ENCODE peak calls at places on chromosomes 1 and 21, in ten cellular contexts. J, K, C, H, W, P, X, I, B and M are unnamed samples. For H3K36me3, the result is how much of the 10 kb centered on the place peaks cover.

GRCh38 chr1:209434631-209435217 is 148.8 kb upstream of the CAMK1G start:
- DNase-seq in J (no peak), K (no peak), C (no peak), H (no peak), W (no peak), P (no peak), X (no peak), I (no peak), B (no peak), M (no peak)

GRCh38 chr1:186577201-186577600 is 103.0 kb downstream of the PTGS2 start:
- DNase-seq in J (no peak), K (no peak), C (no peak), H (no peak), W (no peak), P (no peak), X (no peak), I (peak), B (no peak), M (no peak)

GRCh38 chr1:58290685-58291372 is 255.7 kb downstream of the OMA1 start:
- DNase-seq in J (no peak), K (peak), C (no peak), H (no peak), W (no peak), P (no peak), X (no peak), I (peak), B (peak), M (no peak)

GRCh38 chr1:9671377-9672140 is 20.0 kb downstream of the PIK3CD start:
- DNase-seq in J (no peak), K (no peak), C (no peak), H (no peak), W (no peak), P (no peak), X (peak), I (no peak), B (peak), M (no peak)

GRCh38 chr1:201637282-201638076 is 98.6 kb downstream of the NAV1 start:
- DNase-seq in J (no peak), K (no peak), C (no peak), H (no peak), W (peak), P (no peak), X (no peak), I (no peak), B (peak), M (no peak)

GRCh38 chr21:26939532-26940181 is 27.2 kb downstream of the ADAMTS5 start:
- DNase-seq in J (no peak), K (no peak), C (no peak), H (no peak), W (no peak), P (no peak), X (no peak), I (no peak), B (peak), M (no peak)

GRCh38 chr1:92804721-92805169 is 19.8 kb upstream of the EVI5 start:
- DNase-seq in J (peak), K (peak), C (peak), H (no peak), W (peak), P (no peak), X (peak), I (peak), B (peak), M (no peak)

GRCh38 chr1:151822404-151822803 is 9.2 kb downstream of the RORC start:
- DNase-seq in J (no peak), K (no peak), C (no peak), H (no peak), W (no peak), P (no peak), X (no peak), I (no peak), B (no peak), M (peak)

GRCh38 chr1:41574842-41575241 is 90.4 kb upstream of the EDN2 start:
- DNase-seq in J (no peak), K (no peak), C (no peak), H (no peak), W (no peak), P (no peak), X (no peak), I (no peak), B (no peak), M (no peak)

GRCh38 chr1:172708452-172708851 is 49.5 kb downstream of the FASLG start:
- DNase-seq in J (no peak), K (no peak), C (no peak), H (no peak), W (no peak), P (no peak), X (no peak), I (no peak), B (no peak), M (no peak)

GRCh38 chr1:78003882-78004718 is 639 bp upstream of the DNAJB4 start:
- DNase-seq in J (peak), K (peak), C (peak), H (no peak), W (peak), P (peak), X (peak), I (peak), B (peak), M (peak)

GRCh38 chr1:226349801-226350503 is 41.0 kb upstream of the LIN9 start:
- DNase-seq in J (peak), K (no peak), C (no peak), H (no peak), W (no peak), P (peak), X (no peak), I (no peak), B (no peak), M (no peak)

GRCh38 chr1:55049914-55050278 is 10.5 kb downstream of the PCSK9 start:
- DNase-seq in J (peak), K (peak), C (no peak), H (no peak), W (peak), P (no peak), X (no peak), I (peak), B (peak), M (peak)

GRCh38 chr1:172951728-172952365 is 98.9 kb downstream of the TNFSF18 start:
- DNase-seq in J (no peak), K (no peak), C (no peak), H (no peak), W (no peak), P (no peak), X (no peak), I (peak), B (peak), M (no peak)

GRCh38 chr1:201939271-201939973 is 6.9 kb downstream of the LMOD1 start:
- DNase-seq in J (no peak), K (no peak), C (no peak), H (no peak), W (no peak), P (no peak), X (no peak), I (no peak), B (no peak), M (no peak)

GRCh38 chr1:8477199-8477982 is 159.5 kb downstream of the SLC45A1 start:
- DNase-seq in J (no peak), K (no peak), C (no peak), H (no peak), W (no peak), P (no peak), X (no peak), I (no peak), B (peak), M (no peak)

GRCh38 chr1:240189386-240189989 is 97.8 kb downstream of the FMN2 start:
- DNase-seq in J (peak), K (peak), C (peak), H (no peak), W (no peak), P (no peak), X (no peak), I (no peak), B (peak), M (no peak)

GRCh38 chr21:37045139-37045538 is 27.7 kb downstream of the PIGP start:
- DNase-seq in J (no peak), K (no peak), C (no peak), H (no peak), W (no peak), P (no peak), X (no peak), I (no peak), B (no peak), M (no peak)

GRCh38 chr1:23951646-23952095 is 8.0 kb upstream of the PNRC2 start:
- DNase-seq in J (no peak), K (no peak), C (peak), H (no peak), W (no peak), P (no peak), X (no peak), I (no peak), B (peak), M (no peak)

GRCh38 chr1:47580451-47580980 is 142.7 kb downstream of the FOXD2 start:
- DNase-seq in J (peak), K (no peak), C (no peak), H (peak), W (no peak), P (peak), X (no peak), I (no peak), B (no peak), M (peak)

GRCh38 chr1:79895573-79895972 is 889.0 kb upstream of the ADGRL4 start:
- DNase-seq in J (no peak), K (no peak), C (no peak), H (no peak), W (no peak), P (no peak), X (no peak), I (no peak), B (no peak), M (no peak)

GRCh38 chr1:198925575-198925974 is 286.7 kb downstream of the PTPRC start:
- DNase-seq in J (no peak), K (no peak), C (no peak), H (no peak), W (no peak), P (no peak), X (no peak), I (no peak), B (no peak), M (no peak)

GRCh38 chr1:67766117-67766978 is 66.9 kb downstream of the GNG12 start:
- DNase-seq in J (no peak), K (peak), C (peak), H (no peak), W (peak), P (no peak), X (no peak), I (no peak), B (peak), M (no peak)

GRCh38 chr1:201505505-201505893 is 1.4 kb downstream of the CSRP1 start:
- DNase-seq in J (no peak), K (no peak), C (no peak), H (no peak), W (peak), P (no peak), X (no peak), I (no peak), B (peak), M (no peak)

GRCh38 chr1:74835046-74835445 is 102.1 kb downstream of the TYW3 start:
- DNase-seq in J (no peak), K (no peak), C (no peak), H (no peak), W (no peak), P (no peak), X (no peak), I (no peak), B (peak), M (no peak)

GRCh38 chr21:41598561-41599511 is 90.9 kb upstream of the TMPRSS2 start:
- DNase-seq in J (peak), K (no peak), C (peak), H (peak), W (no peak), P (no peak), X (no peak), I (no peak), B (no peak), M (no peak)

GRCh38 chr1:53946252-53947171 is at the start of gene LRRC42:
- DNase-seq in J (no peak), K (no peak), C (peak), H (peak), W (no peak), P (no peak), X (no peak), I (no peak), B (no peak), M (no peak)
- TF ChIP-seq POLR2A in J (no peak), K (peak), C (no peak), H (no peak), W (no peak), P (no peak), X (no peak), I (peak), B (peak), M (no peak)

GRCh38 chr1:37831809-37832208 is 23.8 kb upstream of the YRDC start:
- DNase-seq in J (no peak), K (no peak), C (no peak), H (no peak), W (no peak), P (no peak), X (no peak), I (no peak), B (no peak), M (no peak)
- H3K36me3 ChIP-seq in J (under half), K (half or more), C (under half), H (half or more), W (under half), P (under half), X (under half), I (under half), B (under half), M (under half)

DNA sequence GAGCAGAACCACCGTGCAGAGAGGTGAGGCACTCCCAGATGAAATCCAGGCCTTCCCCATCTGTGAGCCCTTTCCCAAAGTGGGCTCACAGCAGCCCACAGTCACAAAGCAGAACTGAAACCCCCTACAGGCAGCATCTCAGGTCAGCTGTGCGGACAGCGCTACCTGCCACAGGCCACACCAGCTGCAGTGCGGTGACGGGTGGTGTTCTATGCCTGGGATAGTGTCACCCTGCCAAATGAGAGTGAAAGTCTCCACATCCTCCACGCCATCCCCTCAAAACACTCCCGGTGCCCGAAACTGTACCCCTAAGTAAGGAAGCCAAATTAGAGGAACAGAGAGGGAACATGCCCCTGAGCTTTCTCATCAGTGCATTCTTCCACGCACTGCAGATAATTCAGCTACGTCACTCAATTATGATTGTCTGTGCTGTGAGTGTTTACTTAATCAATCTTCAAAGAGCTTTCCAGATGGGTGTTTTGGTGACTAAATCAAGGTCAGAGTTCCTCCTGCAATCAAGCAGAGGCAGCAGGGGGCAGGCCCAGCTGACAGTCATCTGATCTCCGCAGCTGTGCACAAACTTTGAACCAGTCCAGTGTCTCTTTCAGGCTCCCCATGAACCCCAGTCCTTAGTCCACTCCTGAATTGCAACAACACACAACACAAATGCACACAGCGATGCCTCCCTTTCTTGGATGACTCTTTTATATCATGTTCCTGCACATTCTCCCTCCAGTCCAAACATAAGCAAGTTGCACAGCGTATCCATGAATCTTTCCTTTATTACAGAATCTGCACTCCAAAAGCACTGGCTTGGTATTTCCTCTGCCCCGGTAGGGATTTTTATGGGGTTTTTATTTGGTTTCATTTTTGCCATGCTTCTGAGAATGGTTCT is 150.0 kb downstream of the TOMM20 start:
- DNase-seq in J (peak), K (peak), C (peak), H (no peak), W (peak), P (peak), X (peak), I (no peak), B (peak), M (peak)
- TF ChIP-seq POLR2A in J (peak), K (peak), C (no peak), H (no peak), W (no peak), P (no peak), X (no peak), I (no peak), B (peak), M (peak)

GRCh38 chr21:33434770-33435360 is 31.7 kb downstream of the IFNGR2 start:
- DNase-seq in J (no peak), K (no peak), C (no peak), H (no peak), W (no peak), P (no peak), X (no peak), I (no peak), B (peak), M (no peak)

GRCh38 chr21:33433425-33434114 is 30.4 kb downstream of the IFNGR2 start:
- DNase-seq in J (peak), K (peak), C (no peak), H (no peak), W (no peak), P (no peak), X (no peak), I (no peak), B (no peak), M (no peak)

GRCh38 chr21:33432496-33432895 is 29.3 kb downstream of the IFNGR2 start:
- DNase-seq in J (no peak), K (no peak), C (no peak), H (no peak), W (no peak), P (no peak), X (no peak), I (no peak), B (no peak), M (no peak)

GRCh38 chr21:33430858-33431257 is 27.6 kb downstream of the IFNGR2 start:
- DNase-seq in J (no peak), K (no peak), C (no peak), H (no peak), W (no peak), P (no peak), X (no peak), I (no peak), B (no peak), M (no peak)

GRCh38 chr21:33433001-33433400 is 29.8 kb downstream of the IFNGR2 start:
- DNase-seq in J (no peak), K (no peak), C (no peak), H (no peak), W (no peak), P (no peak), X (no peak), I (no peak), B (no peak), M (no peak)
- H3K36me3 ChIP-seq in J (under half), K (half or more), C (under half), H (half or more), W (under half), P (under half), X (under half), I (under half), B (half or more), M (under half)

DNA sequence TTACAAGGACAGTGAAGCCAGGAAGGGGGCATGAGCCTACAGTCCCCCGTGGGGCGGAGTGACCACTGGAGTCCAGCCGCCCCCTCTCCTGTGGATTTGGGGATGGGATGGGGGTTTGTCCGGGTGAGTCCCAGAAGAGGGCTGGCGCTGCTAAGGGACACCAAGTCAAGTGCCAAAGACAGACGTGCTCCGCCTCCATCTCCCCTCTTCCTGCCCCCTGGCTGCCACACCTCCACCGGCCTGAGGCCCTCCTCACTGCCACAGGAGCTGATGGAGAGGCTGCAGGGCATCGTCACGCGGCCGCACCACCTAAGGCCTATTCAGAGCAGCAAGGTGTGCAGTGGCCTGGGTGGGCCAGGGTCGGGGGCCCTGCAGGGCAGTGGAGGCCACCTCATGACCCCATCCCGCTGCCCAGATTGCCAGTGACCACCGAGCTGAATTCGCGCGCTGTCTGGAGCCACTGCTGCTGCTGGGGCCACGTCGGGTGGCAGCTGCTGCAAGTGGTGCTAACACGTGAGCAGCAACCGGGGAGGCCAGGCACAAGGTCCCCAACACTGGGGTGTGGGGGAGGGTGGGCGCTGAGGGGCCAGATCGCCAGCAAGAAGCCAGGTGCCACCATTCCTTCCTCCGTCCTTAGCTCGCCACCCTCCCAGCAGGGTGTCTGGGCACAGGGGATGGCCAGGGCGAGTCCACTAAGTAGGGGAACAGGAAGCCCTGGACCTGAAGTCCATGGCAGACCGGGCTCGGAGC is 4.9 kb downstream of the RNF207 start:
- DNase-seq in J (no peak), K (no peak), C (no peak), H (no peak), W (no peak), P (no peak), X (no peak), I (no peak), B (no peak), M (no peak)
- TF ChIP-seq POLR2A in J (no peak), K (no peak), C (no peak), H (no peak), W (no peak), P (no peak), X (no peak), I (no peak), B (no peak), M (no peak)

GRCh38 chr21:31666445-31667010 is 7.0 kb downstream of the SOD1 start:
- DNase-seq in J (no peak), K (no peak), C (no peak), H (no peak), W (no peak), P (no peak), X (no peak), I (no peak), B (no peak), M (no peak)
- H3K36me3 ChIP-seq in J (under half), K (under half), C (under half), H (under half), W (under half), P (under half), X (under half), I (under half), B (under half), M (half or more)